ENCODE peak calls at places on chromosomes 12 and 14, in seven cellular contexts. A is transverse colon, N is breast epithelium, H is NB4, G is tibial nerve, W is HCT116, E is testis. T is an unnamed sample.
A peak's percentile ranks its signal among the peaks of the same experiment; 100 is the strongest.

GRCh38 chr14:69928111-69928523 is 48.9 kb downstream of the SMOC1 start:
- DNase-seq in A (no peak), H (no peak), E (peak; percentile 63), N (no peak), W (no peak), G (no peak), T (peak; percentile 13)

GRCh38 chr14:37114559-37114958 is 57.8 kb downstream of the SLC25A21 start:
- DNase-seq in W (no peak), E (no peak), H (no peak), G (no peak), A (no peak), N (no peak), T (no peak)

GRCh38 chr12:78457951-78458350 is 406.6 kb upstream of the SYT1 start:
- DNase-seq in W (no peak), G (no peak), N (no peak), A (no peak), H (peak; percentile 26), E (no peak), T (no peak)

GRCh38 chr14:53399057-53399456 is 245.9 kb upstream of the DDHD1 start:
- DNase-seq in E (no peak), G (no peak), A (no peak), N (no peak), W (peak; percentile 22), H (peak; percentile 15), T (peak; percentile 11)

GRCh38 chr12:66552753-66553152 is 126.1 kb downstream of the GRIP1 start:
- DNase-seq in G (no peak), E (no peak), H (no peak), W (no peak), A (no peak), N (no peak), T (no peak)

GRCh38 chr12:122087431-122088180 is 9.1 kb downstream of the MLXIP start:
- DNase-seq in E (no peak), A (no peak), H (no peak), N (no peak), W (no peak), G (no peak), T (no peak)

GRCh38 chr12:2268478-2269286 is 215.9 kb downstream of the CACNA1C start:
- DNase-seq in G (no peak), A (no peak), W (no peak), N (no peak), E (no peak), H (no peak), T (peak; percentile 68)

GRCh38 chr12:26941251-26941650 is 3.0 kb downstream of the FGFR1OP2 start:
- DNase-seq in A (no peak), W (no peak), G (no peak), N (no peak), E (no peak), H (no peak), T (no peak)

GRCh38 chr12:79508622-79509021 is 182.1 kb downstream of the PAWR start:
- DNase-seq in H (no peak), W (no peak), G (no peak), E (no peak), N (no peak), A (no peak), T (no peak)

GRCh38 chr14:80977103-80977728 is 21.8 kb downstream of the TSHR start:
- DNase-seq in N (no peak), A (no peak), E (no peak), H (no peak), G (no peak), W (no peak), T (no peak)

GRCh38 chr14:75427482-75428229 is at the start of gene JDP2:
- DNase-seq in E (peak; percentile 86), H (peak; percentile 92), W (peak; percentile 22), A (peak; percentile 94), G (peak; percentile 90), N (peak; percentile 80), T (peak; percentile 50)

GRCh38 chr14:97155814-97156213 is 358.6 kb downstream of the VRK1 start:
- DNase-seq in E (no peak), A (no peak), G (no peak), H (no peak), N (no peak), W (no peak), T (no peak)

GRCh38 chr14:102616799-102617198 is 24.4 kb downstream of the RCOR1 start:
- DNase-seq in W (no peak), N (no peak), E (no peak), H (no peak), A (no peak), G (no peak), T (no peak)

GRCh38 chr12:46221255-46222128 is 47.4 kb downstream of the SLC38A1 start:
- DNase-seq in E (no peak), A (no peak), G (no peak), W (no peak), N (no peak), H (no peak), T (no peak)

GRCh38 chr14:65482769-65483438 is 70.4 kb downstream of the FUT8 start:
- DNase-seq in A (no peak), N (no peak), G (no peak), H (no peak), E (no peak), W (no peak), T (no peak)

GRCh38 chr12:11863988-11864387 is 206.8 kb upstream of the BCL2L14 start:
- DNase-seq in H (no peak), A (no peak), N (no peak), W (no peak), G (no peak), E (no peak), T (no peak)

GRCh38 chr12:113439606-113440030 is 17.4 kb downstream of the SDSL start:
- DNase-seq in N (no peak), E (peak; percentile 72), W (no peak), A (no peak), H (peak; percentile 54), G (no peak), T (no peak)

GRCh38 chr14:68312300-68312699 is 480.6 kb downstream of the ZFP36L1 start:
- DNase-seq in W (no peak), A (no peak), G (no peak), N (no peak), H (no peak), E (no peak), T (no peak)

GRCh38 chr14:22657861-22658260 is 13.7 kb upstream of the OR6J1 start:
- DNase-seq in A (no peak), G (no peak), H (peak; percentile 44), W (no peak), E (no peak), N (no peak), T (no peak)

GRCh38 chr12:53974084-53975018 is at the start of gene HOTAIR:
- DNase-seq in A (no peak), W (no peak), N (no peak), G (no peak), H (peak; percentile 76), E (no peak), T (peak; percentile 89)

GRCh38 chr12:55721601-55722213 is 1.5 kb downstream of the RDH5 start:
- DNase-seq in A (no peak), E (no peak), H (no peak), W (no peak), G (no peak), N (no peak), T (no peak)

GRCh38 chr12:55718650-55719275 is 1.4 kb upstream of the RDH5 start:
- DNase-seq in E (no peak), H (no peak), A (no peak), G (no peak), N (no peak), W (no peak), T (no peak)

GRCh38 chr12:55720894-55721444 is 776 bp downstream of the RDH5 start:
- DNase-seq in H (peak; percentile 93), A (peak; percentile 77), N (peak; percentile 69), W (peak; percentile 66), E (peak; percentile 75), G (peak; percentile 33), T (peak; percentile 80)

GRCh38 chr12:55719371-55719770 is 822 bp upstream of the RDH5 start:
- DNase-seq in A (no peak), G (no peak), W (no peak), E (no peak), N (no peak), H (no peak), T (no peak)

GRCh38 chr12:55720071-55720564 is at the start of gene RDH5:
- DNase-seq in W (no peak), E (peak; percentile 68), G (no peak), N (peak; percentile 76), H (no peak), A (peak; percentile 90), T (peak; percentile 51)
- TF ChIP-seq POLR2A in W (no peak), E (no peak), G (peak; percentile 15), N (no peak), H (no peak), A (peak; percentile 92), T (no peak)

DNA sequence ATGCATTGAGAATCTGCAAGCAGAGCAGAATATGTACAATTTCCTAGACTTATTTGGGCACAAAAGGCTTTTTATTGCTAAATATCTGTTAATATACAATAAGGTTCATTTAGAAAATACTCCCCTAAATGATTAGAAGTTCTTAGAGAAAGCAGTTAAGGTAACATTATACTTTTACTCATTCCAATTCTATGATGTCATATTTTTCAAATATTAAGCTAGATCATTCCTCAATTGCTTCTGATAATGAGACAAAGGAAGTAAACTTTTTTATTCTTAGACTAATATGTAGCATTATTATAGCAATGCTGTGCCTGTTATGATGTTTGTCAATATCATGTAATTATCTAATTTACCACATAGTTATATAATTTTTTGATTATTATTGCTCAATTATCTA is 447.0 kb downstream of the SLC16A7 start:
- DNase-seq in A (no peak), H (no peak), W (no peak), G (no peak), N (no peak), E (no peak), T (no peak)
- TF ChIP-seq POLR2A in A (no peak), H (no peak), W (no peak), G (no peak), N (no peak), E (no peak), T (no peak)

DNA sequence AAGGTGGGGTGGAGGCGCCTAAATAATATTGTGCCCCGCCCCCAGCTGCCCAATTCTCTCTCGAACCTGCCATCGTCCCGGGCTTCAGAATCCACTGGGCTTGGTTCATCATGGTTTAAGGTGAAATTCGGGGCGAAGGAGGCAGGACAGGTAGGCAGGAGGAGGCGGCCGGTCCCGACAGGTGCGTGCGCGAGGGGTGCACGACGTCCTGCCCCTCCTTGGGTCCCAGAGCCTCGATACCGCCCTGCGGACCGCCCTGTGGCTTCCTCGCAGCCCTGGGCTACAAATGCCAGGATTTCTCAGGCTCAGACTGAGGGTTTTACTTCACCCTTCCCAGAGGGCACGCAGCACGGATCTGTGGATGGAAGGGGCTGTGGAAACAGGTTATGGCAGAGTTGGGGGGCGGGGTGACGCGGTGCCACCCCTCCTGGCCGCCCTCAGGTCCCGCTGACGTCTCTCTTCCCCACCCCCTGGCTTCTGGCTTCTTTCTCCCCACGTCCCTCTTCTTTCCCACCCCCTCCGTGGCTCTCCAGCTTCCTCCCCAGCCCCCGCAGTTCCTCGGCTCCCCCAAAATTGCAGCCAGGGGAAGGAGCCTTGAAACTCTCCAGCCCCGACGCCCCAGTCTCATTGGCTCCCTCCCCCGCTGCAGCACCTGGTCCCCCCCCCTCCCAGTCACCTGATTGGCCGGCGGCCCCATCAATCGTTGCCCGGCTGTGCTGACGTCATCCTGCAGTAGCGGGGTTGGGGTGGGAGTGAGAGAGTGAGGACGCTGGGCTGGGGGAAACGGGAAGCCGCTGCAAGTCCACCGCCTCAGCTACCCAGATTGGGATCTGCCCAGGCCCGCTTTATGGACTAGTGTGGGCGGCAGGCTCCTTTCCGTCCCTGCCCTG is at the start of gene CLSTN3:
- DNase-seq in H (peak; percentile 83), A (peak; percentile 76), G (peak; percentile 60), N (peak; percentile 82), W (no peak), E (peak; percentile 89), T (peak; percentile 98)
- TF ChIP-seq POLR2A in H (peak; percentile 31), A (no peak), G (peak; percentile 46), N (no peak), W (no peak), E (no peak), T (no peak)

GRCh38 chr14:100304825-100305445 is 1.3 kb downstream of the SLC25A29 start:
- DNase-seq in A (peak; percentile 64), E (peak; percentile 84), W (no peak), H (peak; percentile 40), N (no peak), G (no peak), T (peak; percentile 55)
- TF ChIP-seq POLR2A in A (peak; percentile 20), E (no peak), W (no peak), H (no peak), N (no peak), G (no peak), T (no peak)